ENCODE peak calls at places on chromosomes 11 and 22, in eight cellular contexts. X is smooth muscle cell of the brain vasculature; W is dermis microvascular lymphatic vessel endothelial cell; Y is occipital lobe; G is stimulated activated CD4-positive, alpha-beta T cell treated with anti-CD3 and anti-CD28 coated beads, Interleukin-1b, Interleukin-23, amount 100 ng/mL, for 24 hours; T is non-pigmented ciliary epithelial cell; Q is activated CD4-positive, alpha-beta T cell treated with anti-CD3 and anti-CD28 coated beads, Interleukin-2, amount 50 U/mL, for 1 hour; H is NCI-H774. O is an unnamed sample.

GRCh38 chr11:132644511-132644910 is 887.8 kb downstream of the OPCML start:
- DNase-seq in X (no peak), W (no peak), Y (no peak), G (no peak), T (no peak), Q (no peak), H (no peak), O (no peak)

GRCh38 chr11:10604340-10604748 is 35.9 kb upstream of the LYVE1 start:
- DNase-seq in X (no peak), W (no peak), Y (no peak), G (no peak), T (no peak), Q (no peak), H (no peak), O (no peak)

GRCh38 chr22:21861290-21861848 is 6.1 kb downstream of the MAPK1 start:
- DNase-seq in X (no peak), W (no peak), Y (no peak), G (no peak), T (no peak), Q (no peak), H (no peak), O (no peak)

GRCh38 chr11:74449369-74449931 is 17.9 kb downstream of the KCNE3 start:
- DNase-seq in X (peak), W (peak), Y (no peak), G (peak), T (peak), Q (peak), H (peak), O (peak)

GRCh38 chr11:2770556-2771301 is 70.9 kb upstream of the KCNQ1OT1 start:
- DNase-seq in X (no peak), W (no peak), Y (no peak), G (no peak), T (no peak), Q (no peak), H (no peak), O (no peak)

GRCh38 chr22:38724926-38725571 is 19.3 kb downstream of the GTPBP1 start:
- DNase-seq in X (no peak), W (peak), Y (no peak), G (no peak), T (no peak), Q (no peak), H (no peak), O (peak)

GRCh38 chr22:37103151-37103550 is 6.4 kb downstream of the TMPRSS6 start:
- DNase-seq in X (no peak), W (no peak), Y (no peak), G (no peak), T (no peak), Q (no peak), H (no peak), O (no peak)

GRCh38 chr11:6258571-6258998 is 1.1 kb upstream of the CCKBR start:
- DNase-seq in X (no peak), W (no peak), Y (peak), G (no peak), T (no peak), Q (no peak), H (no peak), O (peak)

GRCh38 chr11:3022982-3023381 is 30.9 kb upstream of the NAP1L4 start:
- DNase-seq in X (no peak), W (peak), Y (no peak), G (no peak), T (peak), Q (no peak), H (no peak), O (no peak)

GRCh38 chr22:41668971-41669911 is 19.4 kb downstream of the SNU13 start:
- DNase-seq in X (no peak), W (peak), Y (no peak), G (no peak), T (peak), Q (no peak), H (no peak), O (no peak)

GRCh38 chr11:93248602-93249001 is 50.8 kb upstream of the SLC36A4 start:
- DNase-seq in X (no peak), W (peak), Y (no peak), G (no peak), T (no peak), Q (no peak), H (no peak), O (no peak)

GRCh38 chr11:121588747-121589146 is 136.0 kb upstream of the SORL1-AS1 start:
- DNase-seq in X (no peak), W (no peak), Y (no peak), G (no peak), T (no peak), Q (no peak), H (no peak), O (no peak)

GRCh38 chr22:19610518-19611253 is 86.5 kb upstream of the CLDN5 start:
- DNase-seq in X (no peak), W (no peak), Y (no peak), G (peak), T (no peak), Q (no peak), H (no peak), O (no peak)

GRCh38 chr11:68546555-68546954 is 86.0 kb downstream of the PPP6R3 start:
- DNase-seq in X (no peak), W (peak), Y (no peak), G (no peak), T (no peak), Q (no peak), H (no peak), O (no peak)

GRCh38 chr11:104033134-104033533 is 3.3 kb upstream of the DDI1 start:
- DNase-seq in X (peak), W (peak), Y (no peak), G (no peak), T (peak), Q (no peak), H (no peak), O (no peak)

GRCh38 chr11:43282607-43283440 is 29.0 kb upstream of the API5 start:
- DNase-seq in X (peak), W (peak), Y (peak), G (peak), T (no peak), Q (peak), H (peak), O (peak)

GRCh38 chr11:2099523-2100316 is 39.5 kb downstream of the IGF2 start:
- DNase-seq in X (no peak), W (peak), Y (no peak), G (no peak), T (no peak), Q (no peak), H (no peak), O (no peak)

GRCh38 chr22:50145741-50146439 is 24.6 kb upstream of the PANX2 start:
- DNase-seq in X (no peak), W (no peak), Y (no peak), G (no peak), T (no peak), Q (no peak), H (no peak), O (no peak)

GRCh38 chr11:86983071-86983488 is 27.9 kb upstream of the FZD4 start:
- DNase-seq in X (no peak), W (peak), Y (no peak), G (no peak), T (no peak), Q (no peak), H (no peak), O (no peak)

GRCh38 chr11:67510023-67510345 is 2.0 kb upstream of the CDK2AP2 start:
- DNase-seq in X (no peak), W (no peak), Y (no peak), G (no peak), T (no peak), Q (no peak), H (no peak), O (no peak)

GRCh38 chr11:111871693-111872161 is 346 bp upstream of the ALG9 start:
- DNase-seq in X (no peak), W (no peak), Y (no peak), G (no peak), T (no peak), Q (no peak), H (no peak), O (no peak)

GRCh38 chr22:19875531-19876313 is 21.0 kb upstream of the GNB1L start:
- DNase-seq in X (no peak), W (peak), Y (no peak), G (no peak), T (no peak), Q (no peak), H (no peak), O (no peak)

GRCh38 chr11:1749020-1749758 is 1.2 kb downstream of the IFITM10 start:
- DNase-seq in X (no peak), W (no peak), Y (no peak), G (no peak), T (no peak), Q (no peak), H (no peak), O (no peak)

GRCh38 chr11:91691872-91692271 is 532.7 kb upstream of the FAT3 start:
- DNase-seq in X (no peak), W (no peak), Y (no peak), G (no peak), T (no peak), Q (no peak), H (no peak), O (no peak)

GRCh38 chr22:49959782-49960158 is 802 bp upstream of the PIM3 start:
- DNase-seq in X (no peak), W (no peak), Y (no peak), G (peak), T (no peak), Q (no peak), H (no peak), O (no peak)

GRCh38 chr11:123235117-123235686 is 40.2 kb upstream of the CLMP start:
- DNase-seq in X (no peak), W (peak), Y (no peak), G (peak), T (no peak), Q (peak), H (no peak), O (no peak)

GRCh38 chr22:43897751-43898261 is 6.0 kb upstream of the PNPLA5 start:
- DNase-seq in X (no peak), W (no peak), Y (no peak), G (no peak), T (no peak), Q (no peak), H (no peak), O (no peak)

GRCh38 chr11:46896719-46897406 is 21.5 kb downstream of the LRP4 start:
- DNase-seq in X (no peak), W (peak), Y (no peak), G (no peak), T (no peak), Q (no peak), H (no peak), O (no peak)

O was measured in nucleus accumbens.